ENCODE peak calls at places on chromosomes 1 and 21, in eight cellular contexts. J is IMR-90, Q is mesenchymal stem cell, D is K562, H is GM23248, U is mammary epithelial cell, I is astrocyte, X is fibroblast of lung. N is an unnamed sample.

GRCh38 chr1:198775606-198776005 is 136.8 kb downstream of the PTPRC start:
- DNase-seq in Q (peak; percentile 40), J (peak; percentile 46), D (no peak), U (no peak), X (peak; percentile 59), I (peak; percentile 54), H (no peak), N (peak; percentile 13)

GRCh38 chr1:117586747-117587478 is 18.9 kb upstream of the TENT5C start:
- DNase-seq in H (no peak), J (no peak), X (no peak), D (no peak), Q (no peak), U (no peak), I (no peak), N (no peak)

GRCh38 chr1:158329807-158330206 is 1.5 kb downstream of the CD1B start:
- DNase-seq in X (no peak), J (no peak), I (no peak), D (no peak), Q (no peak), U (peak; percentile 4), H (peak; percentile 13), N (peak; percentile 86)

GRCh38 chr1:62194651-62195282 is at the start of gene L1TD1:
- DNase-seq in I (no peak), Q (no peak), U (no peak), X (no peak), D (no peak), H (peak; percentile 9), J (no peak), N (no peak)

GRCh38 chr1:109823543-109824348 is 60.0 kb upstream of the EPS8L3 start:
- DNase-seq in U (peak; percentile 21), X (peak; percentile 65), H (peak; percentile 77), J (no peak), Q (peak; percentile 61), D (peak; percentile 92), I (peak; percentile 55), N (no peak)

GRCh38 chr1:2128189-2128901 is 66.2 kb downstream of the FAAP20 start:
- DNase-seq in Q (peak; percentile 7), U (no peak), X (peak; percentile 42), D (no peak), I (peak; percentile 21), J (no peak), H (no peak), N (no peak)

GRCh38 chr1:206495011-206495461 is 12.3 kb upstream of the RASSF5 start:
- DNase-seq in X (no peak), I (no peak), H (no peak), J (no peak), U (no peak), D (no peak), Q (no peak), N (no peak)

GRCh38 chr21:44755227-44755626 is 43.9 kb upstream of the TSPEAR start:
- DNase-seq in H (no peak), I (no peak), X (no peak), D (peak; percentile 65), U (no peak), Q (no peak), J (no peak), N (no peak)

GRCh38 chr1:94755675-94756074 is 64.5 kb upstream of the SLC44A3 start:
- DNase-seq in D (no peak), H (peak; percentile 90), Q (peak; percentile 97), J (peak; percentile 99), X (peak; percentile 97), I (peak; percentile 97), U (no peak), N (peak; percentile 69)

GRCh38 chr1:8660455-8660854 is 157.0 kb downstream of the RERE start:
- DNase-seq in J (peak; percentile 94), I (peak; percentile 91), Q (peak; percentile 90), U (peak; percentile 77), D (no peak), X (peak; percentile 94), H (peak; percentile 96), N (no peak)

GRCh38 chr1:40379785-40380452 is 6.4 kb downstream of the SMAP2 start:
- DNase-seq in I (peak; percentile 58), H (peak; percentile 77), Q (peak; percentile 63), D (no peak), X (peak; percentile 63), J (peak; percentile 65), U (no peak), N (no peak)

GRCh38 chr1:147076442-147076841 is 95.8 kb downstream of the PRKAB2 start:
- DNase-seq in X (no peak), D (no peak), U (no peak), Q (no peak), J (no peak), I (no peak), H (no peak), N (no peak)

GRCh38 chr1:172443666-172444453 is at the start of gene PIGC:
- DNase-seq in D (peak; percentile 98), J (peak; percentile 79), Q (peak; percentile 85), X (peak; percentile 76), I (peak; percentile 64), H (peak; percentile 96), U (peak; percentile 73), N (peak; percentile 93)

GRCh38 chr1:14930224-14930965 is 223.2 kb upstream of the TMEM51 start:
- DNase-seq in J (no peak), D (no peak), Q (no peak), H (no peak), X (no peak), I (no peak), U (no peak), N (no peak)

GRCh38 chr21:31282095-31282709 is 61.9 kb downstream of the TIAM1 start:
- DNase-seq in U (peak; percentile 34), D (peak; percentile 40), H (peak; percentile 94), I (peak; percentile 100), J (peak; percentile 96), Q (peak; percentile 94), X (peak; percentile 100), N (no peak)

GRCh38 chr1:238396140-238396539 is 505.4 kb upstream of the ZP4 start:
- DNase-seq in I (no peak), U (no peak), H (no peak), J (no peak), Q (no peak), X (no peak), D (no peak), N (no peak)

GRCh38 chr1:206544562-206545257 is 37.4 kb downstream of the RASSF5 start:
- DNase-seq in D (peak; percentile 94), J (peak; percentile 31), U (peak; percentile 31), Q (peak; percentile 61), I (no peak), X (peak; percentile 27), H (peak; percentile 46), N (peak; percentile 83)

GRCh38 chr1:68213843-68214242 is 18.5 kb downstream of the WLS start:
- DNase-seq in X (no peak), J (peak; percentile 58), U (peak; percentile 48), H (peak; percentile 60), I (peak; percentile 51), Q (peak; percentile 95), D (no peak), N (no peak)

GRCh38 chr1:2231667-2232254 is 3.6 kb downstream of the SKI start:
- DNase-seq in J (peak; percentile 81), U (peak; percentile 82), H (peak; percentile 91), Q (peak; percentile 83), X (peak; percentile 72), I (peak; percentile 54), D (peak; percentile 81), N (no peak)

GRCh38 chr21:44057960-44058651 is 46.0 kb downstream of the TRAPPC10 start:
- DNase-seq in Q (no peak), I (peak; percentile 4), H (no peak), J (peak; percentile 46), X (peak; percentile 17), D (no peak), U (no peak), N (no peak)

GRCh38 chr1:3588395-3588794 is 22.9 kb downstream of the MEGF6 start:
- DNase-seq in D (no peak), Q (no peak), H (no peak), U (no peak), X (no peak), I (no peak), J (no peak), N (no peak)

GRCh38 chr21:27681841-27682240 is 715.0 kb upstream of the ADAMTS5 start:
- DNase-seq in U (peak; percentile 43), J (peak; percentile 53), H (peak; percentile 46), X (peak; percentile 18), D (no peak), I (no peak), Q (peak; percentile 19), N (no peak)

GRCh38 chr1:33152685-33153432 is 29.0 kb downstream of the TRIM62 start:
- DNase-seq in D (no peak), U (no peak), Q (peak; percentile 27), I (no peak), J (no peak), X (no peak), H (peak; percentile 33), N (peak; percentile 89)

DNA sequence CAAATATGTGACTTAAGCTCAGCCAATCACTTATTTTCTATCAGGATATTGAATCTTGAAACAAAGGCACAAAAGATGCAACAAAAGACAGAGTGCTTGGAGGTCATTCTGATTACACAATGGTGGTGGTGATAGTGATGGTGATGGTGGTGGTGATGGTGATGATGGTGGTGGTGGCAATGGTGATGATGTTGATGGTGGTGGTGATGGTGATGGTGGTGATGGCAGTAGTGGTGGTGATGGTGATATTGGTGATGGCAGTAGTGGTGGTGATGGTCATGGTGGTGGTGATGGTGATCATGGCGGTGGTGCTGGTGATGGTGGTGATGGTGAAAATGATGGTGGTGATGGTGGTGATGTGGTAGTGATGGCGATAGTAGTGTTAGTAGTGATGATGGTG is 21.9 kb upstream of the TNR start:
- DNase-seq in Q (no peak), H (no peak), D (no peak), I (no peak), U (no peak), X (no peak), J (no peak), N (no peak)
- H3K4me2 ChIP-seq in Q (no peak overlapping the region), H (no peak overlapping the region), D (no peak overlapping the region), I (no peak overlapping the region), U (no peak overlapping the region), X (no peak overlapping the region), J (no peak overlapping the region), N (no peak overlapping the region)

GRCh38 chr1:220875233-220875632 is 4.0 kb upstream of the HLX start:
- DNase-seq in I (no peak), J (no peak), H (no peak), U (no peak), X (no peak), Q (no peak), D (no peak), N (no peak)
- H3K27me3 ChIP-seq in I (peaks cover 4% of the 10 kb centered on the region), J (no peaks in the 10 kb centered on the region), H (no peaks in the 10 kb centered on the region), U (peaks cover 21% of the 10 kb centered on the region), X (no peaks in the 10 kb centered on the region), Q (no peaks in the 10 kb centered on the region), D (peaks cover 14% of the 10 kb centered on the region), N (no peaks in the 10 kb centered on the region)

DNA sequence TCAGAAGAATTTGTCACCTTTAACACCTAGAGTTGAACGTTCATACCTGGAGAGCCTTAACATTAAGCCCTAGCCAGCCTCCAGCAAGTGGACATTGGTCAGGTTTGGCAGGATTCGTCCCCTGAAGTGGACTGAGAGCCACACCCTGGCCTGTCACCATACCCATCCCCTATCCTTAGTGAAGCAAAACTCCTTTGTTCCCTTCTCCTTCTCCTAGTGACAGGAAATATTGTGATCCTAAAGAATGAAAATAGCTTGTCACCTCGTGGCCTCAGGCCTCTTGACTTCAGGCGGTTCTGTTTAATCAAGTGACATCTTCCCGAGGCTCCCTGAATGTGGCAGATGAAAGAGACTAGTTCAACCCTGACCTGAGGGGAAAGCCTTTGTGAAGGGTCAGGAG is 52.3 kb downstream of the UBE4B start:
- DNase-seq in Q (no peak), X (no peak), J (no peak), D (no peak), H (no peak), I (no peak), U (no peak), N (no peak)
- H3K4me2 ChIP-seq in Q (no peak overlapping the region), X (no peak overlapping the region), J (no peak overlapping the region), D (no peak overlapping the region), H (no peak overlapping the region), I (no peak overlapping the region), U (no peak overlapping the region), N (no peak overlapping the region)

GRCh38 chr1:228648647-228649383 is 86.5 kb upstream of the RHOU start:
- DNase-seq in U (no peak), I (no peak), Q (no peak), J (no peak), D (no peak), X (no peak), H (no peak), N (no peak)
- H3K27me3 ChIP-seq in U (no peaks in the 10 kb centered on the region), I (peaks cover 33% of the 10 kb centered on the region), Q (no peaks in the 10 kb centered on the region), J (peaks cover 32% of the 10 kb centered on the region), D (peaks cover 39% of the 10 kb centered on the region), X (peaks cover 4% of the 10 kb centered on the region), H (no peaks in the 10 kb centered on the region), N (peaks cover 37% of the 10 kb centered on the region)

N was measured in DND-41.